ENCODE peak calls at places on chromosomes 4 and X, in eight cellular contexts. H, P, F, K, M, A, U and X are unnamed samples.
A peak's percentile ranks its signal among the peaks of the same experiment; 100 is the strongest.

GRCh38 chr4:47465008-47465407 is 1.5 kb upstream of the COMMD8 start:
- DNase-seq in A (no peak), U (peak; percentile 50), M (no peak), H (no peak), K (no peak), P (no peak), F (no peak), X (no peak)

GRCh38 chr4:166301266-166301665 is 428.2 kb downstream of the TLL1 start:
- DNase-seq in K (no peak), A (no peak), H (no peak), F (no peak), P (no peak), M (no peak), U (no peak), X (no peak)

GRCh38 chrX:136586386-136586785 is 54.4 kb downstream of the VGLL1 start:
- DNase-seq in P (no peak), A (no peak), H (no peak), K (no peak), U (no peak), F (no peak), M (no peak), X (no peak)

GRCh38 chr4:169039271-169039954 is 29.4 kb upstream of the CBR4 start:
- DNase-seq in H (no peak), K (no peak), M (no peak), F (no peak), U (no peak), P (no peak), A (no peak), X (no peak)

GRCh38 chr4:146310319-146311021 is 96.1 kb downstream of the REELD1 start:
- DNase-seq in H (no peak), P (no peak), M (no peak), U (no peak), A (no peak), K (no peak), F (no peak), X (no peak)

GRCh38 chr4:139809207-139810157 is 143.9 kb downstream of the MGST2 start:
- DNase-seq in K (peak; percentile 37), H (no peak), A (no peak), F (no peak), P (no peak), M (no peak), U (peak; percentile 3), X (no peak)

GRCh38 chrX:13717697-13718483 is 16.5 kb downstream of the TRAPPC2 start:
- DNase-seq in F (no peak), M (no peak), H (no peak), K (no peak), P (no peak), U (no peak), A (no peak), X (no peak)

GRCh38 chrX:101206471-101206870 is 13.1 kb upstream of the DRP2 start:
- DNase-seq in F (peak; percentile 52), P (no peak), K (peak; percentile 19), A (no peak), M (no peak), U (peak; percentile 20), H (no peak), X (no peak)

GRCh38 chr4:34105311-34105710 is 2139.0 kb downstream of the ARAP2 start:
- DNase-seq in H (no peak), U (no peak), M (no peak), P (no peak), A (no peak), F (no peak), K (no peak), X (no peak)

GRCh38 chr4:39541987-39542632 is 14.9 kb upstream of the UGDH start:
- DNase-seq in A (no peak), U (no peak), H (no peak), K (no peak), M (no peak), F (no peak), P (no peak), X (peak; percentile 39)

GRCh38 chr4:137994858-137995257 is 247.3 kb downstream of the SLC7A11 start:
- DNase-seq in K (no peak), H (no peak), F (no peak), U (no peak), M (no peak), A (no peak), P (no peak), X (no peak)

GRCh38 chr4:41538887-41539498 is 1.0 kb downstream of the LIMCH1 start:
- DNase-seq in M (no peak), A (no peak), K (no peak), P (no peak), U (no peak), H (no peak), F (no peak), X (peak; percentile 82)

GRCh38 chr4:16516796-16517413 is 290.6 kb upstream of the TAPT1 start:
- DNase-seq in M (no peak), K (no peak), H (peak; percentile 81), P (no peak), U (no peak), A (peak; percentile 35), F (peak; percentile 51), X (no peak)

GRCh38 chrX:43741843-43742573 is 85.9 kb downstream of the MAOA start:
- DNase-seq in K (no peak), U (no peak), H (no peak), F (no peak), P (no peak), A (no peak), M (no peak), X (no peak)

GRCh38 chr4:20844311-20844710 is 144.1 kb downstream of the PACRGL start:
- DNase-seq in M (no peak), A (no peak), F (no peak), P (no peak), H (no peak), K (no peak), U (no peak), X (no peak)

GRCh38 chr4:7411896-7412585 is 22.7 kb downstream of the PSAPL1 start:
- DNase-seq in H (no peak), A (no peak), K (no peak), U (no peak), F (no peak), M (peak; percentile 26), P (no peak), X (no peak)

GRCh38 chrX:72141372-72142004 is 9.8 kb upstream of the RTL5 start:
- DNase-seq in U (no peak), P (no peak), K (peak; percentile 8), M (no peak), F (no peak), A (no peak), H (no peak), X (no peak)

GRCh38 chr4:82247629-82248028 is 126.2 kb downstream of the HNRNPD start:
- DNase-seq in F (peak; percentile 17), H (no peak), U (no peak), K (no peak), A (no peak), P (no peak), M (no peak), X (no peak)

GRCh38 chr4:142846729-142847606 is 867 bp upstream of the INPP4B start:
- DNase-seq in A (no peak), K (peak; percentile 3), P (peak; percentile 52), H (no peak), U (peak; percentile 28), M (no peak), F (peak; percentile 83), X (peak; percentile 73)

GRCh38 chrX:30887721-30888120 is 1.3 kb downstream of the TAB3 start:
- DNase-seq in P (no peak), A (no peak), M (no peak), H (no peak), K (no peak), F (no peak), U (no peak), X (no peak)

GRCh38 chrX:24245201-24245600 is 68.7 kb downstream of the SUPT20HL2 start:
- DNase-seq in F (no peak), M (no peak), K (no peak), A (no peak), H (no peak), P (no peak), U (no peak), X (no peak)

GRCh38 chr4:3353747-3354454 is 61.1 kb downstream of the RGS12 start:
- DNase-seq in F (no peak), P (no peak), U (no peak), H (no peak), K (no peak), M (no peak), A (no peak), X (no peak)

GRCh38 chrX:132480581-132481203 is 8.1 kb downstream of the MBNL3 start:
- DNase-seq in F (no peak), A (no peak), M (peak; percentile 65), H (peak; percentile 47), U (peak; percentile 65), P (peak; percentile 5), K (peak; percentile 37), X (peak; percentile 40)

GRCh38 chr4:16199132-16199531 is 27.1 kb downstream of the TAPT1 start:
- DNase-seq in M (no peak), A (no peak), H (no peak), P (no peak), F (peak; percentile 49), K (peak; percentile 53), U (no peak), X (no peak)

GRCh38 chr4:158170691-158171455 is 2.0 kb downstream of the GASK1B start:
- DNase-seq in P (no peak), F (peak; percentile 73), K (no peak), U (no peak), H (no peak), A (no peak), M (peak; percentile 67), X (peak; percentile 18)